ENCODE peak calls at places on chromosome 15, in five cellular contexts. One of them, this sample, is unnamed.
A peak's percentile ranks its signal among the peaks of the same experiment; 100 is the strongest.

GRCh38 chr15:70432924-70433500 is 330.3 kb downstream of the UACA start:
- DNase-seq in astrocyte: no peak
- DNase-seq in mammary epithelial cell: no peak
- DNase-seq in thoracic aorta: no peak
- DNase-seq in CD4-positive, alpha-beta T cell: no peak
- DNase-seq in this sample: no peak

GRCh38 chr15:55344206-55344605 is 25.2 kb downstream of the PIGB start:
- DNase-seq in astrocyte: peak; percentile 12
- DNase-seq in mammary epithelial cell: peak; percentile 43
- DNase-seq in thoracic aorta: no peak
- DNase-seq in CD4-positive, alpha-beta T cell: no peak
- DNase-seq in this sample: no peak

GRCh38 chr15:100253640-100254039 is 88.1 kb downstream of the ADAMTS17 start:
- DNase-seq in astrocyte: no peak
- DNase-seq in mammary epithelial cell: no peak
- DNase-seq in thoracic aorta: no peak
- DNase-seq in CD4-positive, alpha-beta T cell: no peak
- DNase-seq in this sample: peak; percentile 20

GRCh38 chr15:66698318-66698961 is 3.6 kb upstream of the SMAD6 start:
- DNase-seq in astrocyte: peak; percentile 28
- DNase-seq in mammary epithelial cell: peak; percentile 47
- DNase-seq in thoracic aorta: peak; percentile 42
- DNase-seq in CD4-positive, alpha-beta T cell: no peak
- DNase-seq in this sample: no peak

GRCh38 chr15:93470042-93470441 is 381.0 kb upstream of the RGMA start:
- DNase-seq in astrocyte: no peak
- DNase-seq in mammary epithelial cell: no peak
- DNase-seq in thoracic aorta: no peak
- DNase-seq in CD4-positive, alpha-beta T cell: no peak
- DNase-seq in this sample: no peak

GRCh38 chr15:84773716-84774115 is 25.3 kb downstream of the ZNF592 start:
- DNase-seq in astrocyte: no peak
- DNase-seq in mammary epithelial cell: no peak
- DNase-seq in thoracic aorta: no peak
- DNase-seq in CD4-positive, alpha-beta T cell: no peak
- DNase-seq in this sample: no peak

GRCh38 chr15:65333863-65334262 is 29.4 kb downstream of the RNU5B-1 start:
- DNase-seq in astrocyte: no peak
- DNase-seq in mammary epithelial cell: no peak
- DNase-seq in thoracic aorta: no peak
- DNase-seq in CD4-positive, alpha-beta T cell: no peak
- DNase-seq in this sample: no peak

GRCh38 chr15:78739206-78739605 is 72.1 kb downstream of the ADAMTS7 start:
- DNase-seq in astrocyte: no peak
- DNase-seq in mammary epithelial cell: no peak
- DNase-seq in thoracic aorta: no peak
- DNase-seq in CD4-positive, alpha-beta T cell: no peak
- DNase-seq in this sample: peak; percentile 37

GRCh38 chr15:69979783-69980182 is 117.9 kb downstream of the TLE3 start:
- DNase-seq in astrocyte: no peak
- DNase-seq in mammary epithelial cell: no peak
- DNase-seq in thoracic aorta: no peak
- DNase-seq in CD4-positive, alpha-beta T cell: no peak
- DNase-seq in this sample: no peak

GRCh38 chr15:73691398-73691797 is 7.2 kb downstream of the CD276 start:
- DNase-seq in astrocyte: peak; percentile 60
- DNase-seq in mammary epithelial cell: peak; percentile 80
- DNase-seq in thoracic aorta: peak; percentile 57
- DNase-seq in CD4-positive, alpha-beta T cell: no peak
- DNase-seq in this sample: no peak

GRCh38 chr15:60444289-60444912 is 34.5 kb downstream of the ICE2 start:
- DNase-seq in astrocyte: peak; percentile 22
- DNase-seq in mammary epithelial cell: peak; percentile 26
- DNase-seq in thoracic aorta: no peak
- DNase-seq in CD4-positive, alpha-beta T cell: no peak
- DNase-seq in this sample: no peak

GRCh38 chr15:51878446-51879386 is 49.3 kb downstream of the TMOD3 start:
- DNase-seq in astrocyte: peak; percentile 62
- DNase-seq in mammary epithelial cell: no peak
- DNase-seq in thoracic aorta: no peak
- DNase-seq in CD4-positive, alpha-beta T cell: no peak
- DNase-seq in this sample: no peak

GRCh38 chr15:100463515-100463914 is 65.2 kb downstream of the CERS3 start:
- DNase-seq in astrocyte: no peak
- DNase-seq in mammary epithelial cell: peak; percentile 11
- DNase-seq in thoracic aorta: no peak
- DNase-seq in CD4-positive, alpha-beta T cell: no peak
- DNase-seq in this sample: no peak

GRCh38 chr15:60758961-60759729 is 280.2 kb upstream of the ICE2 start:
- DNase-seq in astrocyte: peak; percentile 95
- DNase-seq in mammary epithelial cell: peak; percentile 76
- DNase-seq in thoracic aorta: no peak
- DNase-seq in CD4-positive, alpha-beta T cell: no peak
- DNase-seq in this sample: no peak

GRCh38 chr15:101167791-101168462 is 83.9 kb downstream of the CHSY1 start:
- DNase-seq in astrocyte: peak; percentile 99
- DNase-seq in mammary epithelial cell: peak; percentile 87
- DNase-seq in thoracic aorta: peak; percentile 77
- DNase-seq in CD4-positive, alpha-beta T cell: peak; percentile 44
- DNase-seq in this sample: no peak

GRCh38 chr15:70421197-70421482 is 323.4 kb upstream of the TLE3 start:
- DNase-seq in astrocyte: no peak
- DNase-seq in mammary epithelial cell: no peak
- DNase-seq in thoracic aorta: no peak
- DNase-seq in CD4-positive, alpha-beta T cell: no peak
- DNase-seq in this sample: no peak

GRCh38 chr15:55334997-55335396 is 16.0 kb downstream of the PIGB start:
- DNase-seq in astrocyte: no peak
- DNase-seq in mammary epithelial cell: peak; percentile 20
- DNase-seq in thoracic aorta: no peak
- DNase-seq in CD4-positive, alpha-beta T cell: no peak
- DNase-seq in this sample: no peak

DNA sequence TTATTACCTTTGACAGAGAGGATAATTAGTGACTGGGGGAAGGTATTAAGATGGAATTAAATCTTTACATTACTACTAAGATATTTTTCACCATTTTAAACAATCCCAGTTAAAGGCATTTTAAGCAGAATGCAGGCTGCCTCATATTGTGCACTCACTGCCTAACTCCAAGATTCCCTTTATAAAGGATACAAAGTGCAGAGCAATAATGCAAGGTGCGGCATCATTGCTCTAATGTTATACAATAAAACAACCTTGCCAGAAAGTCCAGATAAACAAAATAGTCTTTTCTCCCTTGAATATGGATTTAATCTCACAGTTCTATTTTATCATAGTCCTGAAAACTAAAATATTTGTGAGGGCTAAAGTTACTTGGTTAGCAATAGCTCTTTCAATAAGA is 1031.6 kb upstream of the SEMA6D start:
- DNase-seq in astrocyte: no peak
- DNase-seq in mammary epithelial cell: no peak
- DNase-seq in thoracic aorta: no peak
- DNase-seq in CD4-positive, alpha-beta T cell: no peak
- DNase-seq in this sample: no peak
- TF ChIP-seq CTCF in astrocyte: no peak
- TF ChIP-seq CTCF in mammary epithelial cell: no peak
- TF ChIP-seq CTCF in thoracic aorta: no peak
- TF ChIP-seq CTCF in CD4-positive, alpha-beta T cell: no peak
- TF ChIP-seq CTCF in this sample: no peak

DNA sequence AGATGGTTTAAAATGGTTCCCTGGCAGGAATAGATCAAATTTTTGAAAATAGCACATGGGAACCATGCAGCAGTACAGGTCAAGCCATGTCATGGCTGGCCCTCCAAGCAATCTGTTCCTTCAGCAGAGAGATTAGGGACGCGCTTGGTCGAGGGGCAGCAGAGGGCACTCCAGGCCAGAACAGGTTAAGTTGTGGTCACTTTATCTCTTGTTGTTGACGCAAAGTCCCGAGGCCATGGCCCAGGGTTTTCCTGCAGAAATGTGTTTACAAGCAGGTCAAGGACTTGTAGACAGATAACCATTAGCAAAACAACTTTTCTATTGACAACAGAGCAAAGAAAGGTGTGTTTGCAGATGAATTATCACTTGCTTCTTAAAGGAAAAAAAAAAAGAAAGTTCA is 570.0 kb upstream of the NR2F2 start:
- DNase-seq in astrocyte: no peak
- DNase-seq in mammary epithelial cell: no peak
- DNase-seq in thoracic aorta: no peak
- DNase-seq in CD4-positive, alpha-beta T cell: no peak
- DNase-seq in this sample: no peak
- H3K27ac ChIP-seq in astrocyte: no peak overlapping the region
- H3K27ac ChIP-seq in mammary epithelial cell: no peak overlapping the region
- H3K27ac ChIP-seq in thoracic aorta: no peak overlapping the region
- H3K27ac ChIP-seq in CD4-positive, alpha-beta T cell: no peak overlapping the region
- H3K27ac ChIP-seq in this sample: no peak overlapping the region

DNA sequence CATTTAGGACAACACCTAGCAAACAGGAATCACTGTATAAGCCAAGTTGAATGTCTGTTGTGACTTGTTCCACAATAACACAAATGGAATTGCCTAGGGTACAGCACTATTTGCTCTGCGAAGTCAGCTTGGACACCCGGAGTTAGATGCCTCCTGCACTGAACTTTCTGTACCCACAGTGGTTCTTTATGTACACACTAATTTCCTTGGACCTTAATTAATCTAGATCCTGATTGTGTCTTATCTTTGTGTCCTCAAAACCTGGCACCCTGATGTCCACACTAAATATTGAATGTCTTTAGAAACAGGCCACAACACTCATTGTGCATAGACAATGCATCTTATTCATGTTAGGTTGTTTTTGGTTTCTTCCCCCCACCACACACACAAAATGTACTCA is 278.9 kb upstream of the NR2F2 start:
- DNase-seq in astrocyte: no peak
- DNase-seq in mammary epithelial cell: no peak
- DNase-seq in thoracic aorta: no peak
- DNase-seq in CD4-positive, alpha-beta T cell: no peak
- DNase-seq in this sample: no peak
- H3K27me3 ChIP-seq in astrocyte: peaks cover 7% of the 10 kb centered on the region
- H3K27me3 ChIP-seq in mammary epithelial cell: no peaks in the 10 kb centered on the region
- H3K27me3 ChIP-seq in thoracic aorta: no peaks in the 10 kb centered on the region
- H3K27me3 ChIP-seq in CD4-positive, alpha-beta T cell: peaks cover 39% of the 10 kb centered on the region
- H3K27me3 ChIP-seq in this sample: no peaks in the 10 kb centered on the region

GRCh38 chr15:92377083-92377789 is 16.4 kb upstream of the ST8SIA2 start:
- DNase-seq in astrocyte: peak; percentile 10
- DNase-seq in mammary epithelial cell: peak; percentile 60
- DNase-seq in thoracic aorta: no peak
- DNase-seq in CD4-positive, alpha-beta T cell: no peak
- DNase-seq in this sample: no peak
- TF ChIP-seq CTCF in astrocyte: no peak
- TF ChIP-seq CTCF in mammary epithelial cell: peak; percentile 16
- TF ChIP-seq CTCF in thoracic aorta: no peak
- TF ChIP-seq CTCF in CD4-positive, alpha-beta T cell: no peak
- TF ChIP-seq CTCF in this sample: no peak

DNA sequence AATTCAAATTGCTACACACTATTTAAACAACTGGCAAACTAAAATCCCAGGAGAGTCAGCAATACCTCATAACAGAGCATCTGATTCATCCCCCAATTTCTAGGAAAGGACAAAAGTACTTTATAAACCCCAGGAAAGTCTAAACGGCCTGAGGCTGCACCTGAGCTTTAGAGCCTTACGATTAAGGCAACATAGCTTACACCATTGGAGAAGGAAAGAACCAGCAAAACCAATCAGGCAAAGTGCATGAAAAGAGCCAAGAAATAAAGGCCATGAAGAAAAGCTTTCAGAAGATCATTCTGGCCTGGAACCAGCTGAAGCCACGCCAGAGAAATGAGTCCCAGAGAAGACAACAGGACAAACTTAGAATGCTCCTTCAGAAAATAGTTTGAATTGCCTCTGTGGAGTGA is 48.1 kb downstream of the PTPN9 start:
- DNase-seq in astrocyte: peak; percentile 37
- DNase-seq in mammary epithelial cell: peak; percentile 44
- DNase-seq in thoracic aorta: peak; percentile 14
- DNase-seq in CD4-positive, alpha-beta T cell: no peak
- DNase-seq in this sample: no peak
- H3K27ac ChIP-seq in astrocyte: no peak overlapping the region
- H3K27ac ChIP-seq in mammary epithelial cell: no peak overlapping the region
- H3K27ac ChIP-seq in thoracic aorta: peak overlapping the region; percentile 87
- H3K27ac ChIP-seq in CD4-positive, alpha-beta T cell: no peak overlapping the region
- H3K27ac ChIP-seq in this sample: no peak overlapping the region

GRCh38 chr15:88428805-88429605 is 38.2 kb downstream of the MRPL46 start:
- DNase-seq in astrocyte: no peak
- DNase-seq in mammary epithelial cell: no peak
- DNase-seq in thoracic aorta: no peak
- DNase-seq in CD4-positive, alpha-beta T cell: no peak
- DNase-seq in this sample: no peak
- H3K27me3 ChIP-seq in astrocyte: peaks cover 2% of the 10 kb centered on the region
- H3K27me3 ChIP-seq in mammary epithelial cell: peaks cover 5% of the 10 kb centered on the region
- H3K27me3 ChIP-seq in thoracic aorta: no peaks in the 10 kb centered on the region
- H3K27me3 ChIP-seq in CD4-positive, alpha-beta T cell: peaks cover 4% of the 10 kb centered on the region
- H3K27me3 ChIP-seq in this sample: no peaks in the 10 kb centered on the region

This sample was measured in vagina.